ENCODE peak calls at places on chromosome 18, in four cellular contexts. V, A, D and S are unnamed samples.

GRCh38 chr18:23922939-23923338 is 91.6 kb upstream of the TTC39C start:
- DNase-seq in V (no peak), A (no peak), D (no peak), S (no peak)

GRCh38 chr18:69328086-69328485 is 72.6 kb upstream of the DOK6 start:
- DNase-seq in V (no peak), D (no peak), A (no peak), S (no peak)

GRCh38 chr18:29651121-29651675 is 1391.3 kb downstream of the DSC3 start:
- DNase-seq in V (no peak), A (no peak), D (no peak), S (no peak)

GRCh38 chr18:74571895-74572680 is 25.6 kb upstream of the ZNF407 start:
- DNase-seq in D (no peak), V (no peak), A (no peak), S (no peak)

GRCh38 chr18:28963481-28963880 is 786.6 kb upstream of the CDH2 start:
- DNase-seq in V (no peak), D (no peak), A (no peak), S (no peak)

GRCh38 chr18:24364177-24364576 is 33.4 kb downstream of the OSBPL1A start:
- DNase-seq in D (no peak), V (no peak), A (no peak), S (no peak)

GRCh38 chr18:70233974-70234373 is 28.5 kb upstream of the RTTN start:
- DNase-seq in D (no peak), A (no peak), V (no peak), S (no peak)

GRCh38 chr18:6752200-6752873 is 22.8 kb downstream of the ARHGAP28 start:
- DNase-seq in A (no peak), D (peak), V (no peak), S (no peak)

GRCh38 chr18:21112140-21112473 is 494 bp upstream of the ROCK1 start:
- DNase-seq in D (no peak), A (no peak), V (no peak), S (no peak)

GRCh38 chr18:22728016-22728415 is 205.1 kb upstream of the RBBP8 start:
- DNase-seq in D (no peak), A (no peak), V (no peak), S (no peak)

GRCh38 chr18:79609021-79609461 is 70.6 kb upstream of the CTDP1 start:
- DNase-seq in D (no peak), V (no peak), A (no peak), S (peak)

GRCh38 chr18:49524951-49525350 is 36.9 kb upstream of the LIPG start:
- DNase-seq in D (no peak), A (no peak), V (no peak), S (no peak)

GRCh38 chr18:76256897-76257500 is 238.0 kb downstream of the ZNF516 start:
- DNase-seq in A (peak), D (no peak), V (no peak), S (peak)

GRCh38 chr18:45687617-45688016 is 36.4 kb upstream of the SLC14A1 start:
- DNase-seq in D (no peak), V (no peak), A (no peak), S (no peak)

GRCh38 chr18:76496200-76496890 is 1.3 kb upstream of the ZNF516 start:
- DNase-seq in V (peak), D (no peak), A (peak), S (no peak)

GRCh38 chr18:79603321-79604204 is 76.0 kb upstream of the CTDP1 start:
- DNase-seq in A (no peak), D (no peak), V (no peak), S (no peak)

GRCh38 chr18:70423988-70424387 is 135.1 kb downstream of the SOCS6 start:
- DNase-seq in A (no peak), D (no peak), V (peak), S (no peak)

GRCh38 chr18:79982736-79983135 is 5.6 kb downstream of the TXNL4A start:
- DNase-seq in V (no peak), D (no peak), A (no peak), S (no peak)

GRCh38 chr18:59700535-59700967 is 3.3 kb upstream of the CCBE1 start:
- DNase-seq in D (no peak), A (peak), V (peak), S (no peak)

GRCh38 chr18:55337908-55338521 is 250.0 kb downstream of the TCF4 start:
- DNase-seq in D (no peak), V (no peak), A (no peak), S (no peak)

GRCh38 chr18:73577365-73577764 is 570.3 kb downstream of the FBXO15 start:
- DNase-seq in V (no peak), D (no peak), A (no peak), S (no peak)

GRCh38 chr18:3153107-3153704 is 66.6 kb downstream of the MYOM1 start:
- DNase-seq in V (no peak), A (no peak), D (no peak), S (no peak)
- H3K4me3 ChIP-seq in V (no peak), A (no peak), D (no peak), S (no peak)

GRCh38 chr18:77635441-77635840 is 385.8 kb downstream of the GALR1 start:
- DNase-seq in A (no peak), V (no peak), D (no peak), S (no peak)
- H3K27ac ChIP-seq in A (no peak), V (no peak), D (no peak), S (no peak)

GRCh38 chr18:50620319-50620718 is 60.4 kb downstream of the MAPK4 start:
- DNase-seq in V (no peak), A (peak), D (no peak), S (no peak)
- H3K4me3 ChIP-seq in V (no peak), A (no peak), D (no peak), S (no peak)

GRCh38 chr18:27823053-27823452 is 353.9 kb downstream of the CDH2 start:
- DNase-seq in A (no peak), D (no peak), V (no peak), S (no peak)
- H3K27ac ChIP-seq in A (no peak), D (no peak), V (no peak), S (no peak)

DNA sequence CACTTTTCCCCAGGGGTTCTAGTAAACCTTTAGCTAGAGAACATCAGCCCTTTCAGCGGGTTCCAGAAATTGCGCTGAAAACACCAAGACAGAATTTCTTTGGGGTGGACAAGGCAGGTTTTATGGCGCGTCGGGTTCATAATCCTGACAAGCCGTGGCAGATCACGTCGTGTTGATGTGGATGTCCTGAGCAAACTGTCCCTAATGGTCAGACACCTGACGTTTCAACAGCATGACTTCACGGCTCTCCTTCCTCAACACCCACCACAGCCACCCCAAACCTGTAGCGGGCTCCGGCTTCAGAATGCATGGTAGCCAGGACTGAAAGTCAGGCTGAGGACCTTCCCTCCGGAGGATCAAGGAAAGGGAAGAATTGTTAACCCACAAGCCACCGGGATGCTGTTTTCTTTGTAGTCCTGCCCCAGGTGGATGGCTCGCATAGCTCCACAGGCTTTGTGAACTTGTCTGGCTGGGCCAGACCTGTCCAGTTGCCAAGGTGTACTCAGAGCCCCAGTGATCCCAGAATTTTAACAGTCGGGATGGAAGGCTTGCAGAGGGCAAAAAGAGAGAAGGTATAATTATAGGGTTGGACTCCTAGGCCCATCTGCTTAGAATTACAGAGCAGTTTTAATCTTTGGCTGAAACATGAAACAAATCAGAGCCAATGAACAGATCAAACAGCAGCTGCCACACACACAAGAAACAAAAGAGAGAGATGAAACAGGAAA is 1.5 kb downstream of the APCDD1 start:
- DNase-seq in A (no peak), D (no peak), V (no peak), S (peak)
- H3K4me3 ChIP-seq in A (no peak), D (peak), V (peak), S (peak)

GRCh38 chr18:13136056-13136688 is 82.4 kb upstream of the LDLRAD4 start:
- DNase-seq in A (no peak), V (no peak), D (no peak), S (no peak)
- H3K27ac ChIP-seq in A (no peak), V (peak), D (no peak), S (no peak)

GRCh38 chr18:36186461-36187137 is 698 bp upstream of the MOCOS start:
- DNase-seq in V (peak), A (peak), D (no peak), S (no peak)

GRCh38 chr18:36183987-36184386 is 3.3 kb upstream of the MOCOS start:
- DNase-seq in V (no peak), D (no peak), A (no peak), S (no peak)

GRCh38 chr18:36185157-36185556 is 2.1 kb upstream of the MOCOS start:
- DNase-seq in A (no peak), D (no peak), V (no peak), S (no peak)

GRCh38 chr18:36187138-36187825 is at the start of gene MOCOS:
- DNase-seq in D (no peak), A (peak), V (peak), S (peak)

DNA sequence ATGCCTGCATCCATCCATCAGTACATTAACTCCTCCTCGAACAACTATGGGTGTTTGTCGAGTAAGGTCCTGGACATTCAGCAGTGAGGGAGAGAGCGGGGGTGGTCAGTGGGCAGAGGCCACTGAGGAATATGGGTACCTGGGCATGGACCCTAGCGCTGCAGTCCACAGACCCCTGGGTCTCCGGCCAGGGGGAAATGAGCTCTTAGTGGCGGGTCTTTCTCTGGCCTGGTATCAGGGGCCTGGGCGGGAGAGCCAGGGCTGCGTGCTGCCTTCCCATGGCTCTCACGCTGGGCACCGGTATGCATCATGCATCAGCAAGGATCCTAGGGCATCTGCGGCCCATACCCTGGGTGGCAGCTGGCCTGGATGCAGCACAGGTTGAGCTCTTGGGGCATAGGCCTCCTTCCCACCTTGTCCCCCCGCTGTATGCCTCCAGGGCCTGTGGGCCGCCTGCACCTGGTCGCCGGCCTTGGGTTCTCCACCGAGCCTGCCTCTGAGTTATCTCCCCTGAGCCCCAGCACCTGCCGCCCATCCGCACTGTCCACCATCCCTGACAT is 1.3 kb upstream of the MOCOS start:
- DNase-seq in A (no peak), D (no peak), V (no peak), S (no peak)
- H3K4me3 ChIP-seq in A (no peak), D (no peak), V (no peak), S (no peak)